ENCODE peak calls at places on chromosomes 5 and 9, in eight cellular contexts. R, Q, P, O, M, G, Z and Y are unnamed samples.

GRCh38 chr5:123813937-123814624 is 302.1 kb downstream of the CSNK1G3 start:
- DNase-seq in Z (peak), Q (no peak), R (no peak), G (no peak), P (no peak), O (no peak), M (peak), Y (no peak)

GRCh38 chr5:73815631-73816030 is 189.6 kb downstream of the ARHGEF28 start:
- DNase-seq in P (no peak), O (no peak), M (no peak), R (no peak), Q (no peak), G (no peak), Z (no peak), Y (no peak)

GRCh38 chr9:114507726-114508125 is 2.5 kb upstream of the WHRN start:
- DNase-seq in G (no peak), R (no peak), Q (peak), M (peak), P (no peak), Z (no peak), O (no peak), Y (no peak)

GRCh38 chr5:65771266-65771665 is 49.3 kb downstream of the NLN start:
- DNase-seq in R (no peak), G (no peak), Z (no peak), P (no peak), M (no peak), O (no peak), Q (no peak), Y (no peak)

GRCh38 chr5:149404746-149405549 is 25.9 kb upstream of the IL17B start:
- DNase-seq in Q (no peak), G (peak), M (no peak), P (no peak), Z (no peak), R (no peak), O (no peak), Y (no peak)

GRCh38 chr5:82808960-82809359 is 268.2 kb downstream of the TMEM167A start:
- DNase-seq in G (no peak), M (no peak), R (no peak), Z (no peak), P (no peak), Q (no peak), O (no peak), Y (no peak)

GRCh38 chr9:106885451-106885850 is 22.5 kb downstream of the ZNF462 start:
- DNase-seq in M (no peak), O (no peak), G (peak), P (no peak), R (no peak), Q (no peak), Z (peak), Y (no peak)

GRCh38 chr9:137969685-137970084 is 92.1 kb downstream of the CACNA1B start:
- DNase-seq in M (no peak), P (no peak), G (no peak), O (no peak), Z (no peak), Q (no peak), R (no peak), Y (no peak)

GRCh38 chr9:75051285-75051684 is 23.2 kb upstream of the CARNMT1 start:
- DNase-seq in M (no peak), P (no peak), R (no peak), Q (no peak), O (no peak), G (no peak), Z (no peak), Y (no peak)

GRCh38 chr5:139422307-139422893 is 16.9 kb downstream of the DNAJC18 start:
- DNase-seq in P (peak), G (no peak), Q (peak), Z (no peak), O (no peak), M (peak), R (no peak), Y (no peak)

GRCh38 chr5:74579215-74579614 is 61.3 kb downstream of the ENC1 start:
- DNase-seq in O (peak), P (no peak), Q (peak), G (no peak), Z (no peak), R (no peak), M (no peak), Y (no peak)

GRCh38 chr9:113599647-113600476 is 136.3 kb downstream of the RGS3 start:
- DNase-seq in O (no peak), R (no peak), Z (no peak), P (no peak), G (no peak), M (peak), Q (no peak), Y (peak)

GRCh38 chr5:52712354-52712753 is 75.4 kb upstream of the ITGA1 start:
- DNase-seq in O (no peak), M (no peak), Q (no peak), R (no peak), G (no peak), P (no peak), Z (no peak), Y (no peak)

GRCh38 chr5:17302138-17302537 is 84.7 kb downstream of the BASP1 start:
- DNase-seq in P (no peak), Q (no peak), G (no peak), O (no peak), Z (no peak), R (no peak), M (no peak), Y (no peak)

GRCh38 chr9:76654051-76654461 is 110.2 kb upstream of the PCA3 start:
- DNase-seq in G (no peak), M (peak), P (no peak), Z (no peak), R (no peak), O (no peak), Q (no peak), Y (no peak)

GRCh38 chr5:96275051-96275450 is 158.0 kb downstream of the PCSK1 start:
- DNase-seq in M (no peak), O (no peak), Q (no peak), R (no peak), Z (no peak), P (no peak), G (no peak), Y (no peak)

GRCh38 chr9:88938181-88938580 is 53.1 kb upstream of the S1PR3 start:
- DNase-seq in Z (no peak), O (no peak), G (no peak), M (no peak), R (no peak), Q (no peak), P (no peak), Y (no peak)

GRCh38 chr9:109422641-109423040 is 75.5 kb downstream of the PTPN3 start:
- DNase-seq in P (no peak), O (no peak), R (no peak), Q (no peak), Z (no peak), G (no peak), M (no peak), Y (no peak)

GRCh38 chr9:14993061-14993800 is 83.0 kb upstream of the FREM1 start:
- DNase-seq in Q (peak), Z (peak), G (peak), R (peak), O (peak), M (peak), P (peak), Y (no peak)

GRCh38 chr9:93134018-93134739 is at the start of gene NINJ1:
- DNase-seq in G (peak), R (no peak), Z (no peak), P (peak), O (peak), Q (peak), M (peak), Y (peak)

GRCh38 chr5:39533749-39534148 is 109.0 kb upstream of the DAB2 start:
- DNase-seq in Q (no peak), P (no peak), O (no peak), G (no peak), M (no peak), R (no peak), Z (no peak), Y (no peak)

GRCh38 chr5:156949424-156949823 is 13.6 kb downstream of the TIMD4 start:
- DNase-seq in P (no peak), G (no peak), R (no peak), M (no peak), O (no peak), Q (no peak), Z (no peak), Y (no peak)

GRCh38 chr5:125668904-125669303 is 754.3 kb upstream of the GRAMD2B start:
- DNase-seq in P (no peak), R (peak), M (no peak), Z (no peak), G (no peak), O (no peak), Q (no peak), Y (no peak)